ENCODE peak calls at places on chromosomes 6 and 20, in four cellular contexts. One of them, this sample, is unnamed. For H3K4me1, the result is how much of the 10 kb centered on the place peaks cover.

GRCh38 chr20:56957737-56958553 is 308.5 kb downstream of the BMP7 start:
- DNase-seq in IMR-90: no peak
- DNase-seq in GM23248: no peak
- DNase-seq in neural progenitor cell: peak
- DNase-seq in this sample: peak

GRCh38 chr6:52027699-52028098 is 59.7 kb downstream of the PKHD1 start:
- DNase-seq in IMR-90: no peak
- DNase-seq in GM23248: no peak
- DNase-seq in neural progenitor cell: no peak
- DNase-seq in this sample: no peak

GRCh38 chr6:52399511-52400315 is 20.4 kb upstream of the EFHC1 start:
- DNase-seq in IMR-90: peak
- DNase-seq in GM23248: peak
- DNase-seq in neural progenitor cell: peak
- DNase-seq in this sample: peak

GRCh38 chr6:136351518-136352106 is 62.0 kb upstream of the BCLAF1 start:
- DNase-seq in IMR-90: no peak
- DNase-seq in GM23248: no peak
- DNase-seq in neural progenitor cell: peak
- DNase-seq in this sample: no peak

GRCh38 chr20:62799036-62799435 is 2.8 kb downstream of the MRGBP start:
- DNase-seq in IMR-90: no peak
- DNase-seq in GM23248: no peak
- DNase-seq in neural progenitor cell: no peak
- DNase-seq in this sample: no peak

GRCh38 chr6:51209651-51210050 is 391.0 kb downstream of the TFAP2B start:
- DNase-seq in IMR-90: no peak
- DNase-seq in GM23248: no peak
- DNase-seq in neural progenitor cell: no peak
- DNase-seq in this sample: peak

GRCh38 chr6:161188547-161189465 is 85.1 kb downstream of the AGPAT4 start:
- DNase-seq in IMR-90: no peak
- DNase-seq in GM23248: no peak
- DNase-seq in neural progenitor cell: no peak
- DNase-seq in this sample: no peak

GRCh38 chr20:53889411-53890148 is 180.8 kb downstream of the BCAS1 start:
- DNase-seq in IMR-90: no peak
- DNase-seq in GM23248: no peak
- DNase-seq in neural progenitor cell: no peak
- DNase-seq in this sample: no peak

GRCh38 chr20:59733326-59733725 is 129.0 kb downstream of the PHACTR3 start:
- DNase-seq in IMR-90: no peak
- DNase-seq in GM23248: no peak
- DNase-seq in neural progenitor cell: no peak
- DNase-seq in this sample: no peak

GRCh38 chr6:53701333-53702073 is 35.9 kb upstream of the KLHL31 start:
- DNase-seq in IMR-90: no peak
- DNase-seq in GM23248: no peak
- DNase-seq in neural progenitor cell: no peak
- DNase-seq in this sample: no peak

GRCh38 chr6:71289039-71289801 is 609 bp downstream of the OGFRL1 start:
- DNase-seq in IMR-90: no peak
- DNase-seq in GM23248: peak
- DNase-seq in neural progenitor cell: peak
- DNase-seq in this sample: peak

GRCh38 chr20:2405693-2406065 is 25.0 kb downstream of the TGM6 start:
- DNase-seq in IMR-90: no peak
- DNase-seq in GM23248: no peak
- DNase-seq in neural progenitor cell: no peak
- DNase-seq in this sample: no peak

GRCh38 chr6:22288721-22289120 is 8.1 kb downstream of the PRL start:
- DNase-seq in IMR-90: no peak
- DNase-seq in GM23248: no peak
- DNase-seq in neural progenitor cell: no peak
- DNase-seq in this sample: no peak
- H3K9ac ChIP-seq in IMR-90: no peak
- H3K9ac ChIP-seq in GM23248: no peak
- H3K9ac ChIP-seq in neural progenitor cell: no peak
- H3K9ac ChIP-seq in this sample: no peak

GRCh38 chr20:20692587-20692986 is 19.9 kb downstream of the RALGAPA2 start:
- DNase-seq in IMR-90: no peak
- DNase-seq in GM23248: no peak
- DNase-seq in neural progenitor cell: no peak
- DNase-seq in this sample: no peak
- H3K27ac ChIP-seq in IMR-90: no peak
- H3K27ac ChIP-seq in GM23248: no peak
- H3K27ac ChIP-seq in neural progenitor cell: no peak
- H3K27ac ChIP-seq in this sample: no peak

DNA sequence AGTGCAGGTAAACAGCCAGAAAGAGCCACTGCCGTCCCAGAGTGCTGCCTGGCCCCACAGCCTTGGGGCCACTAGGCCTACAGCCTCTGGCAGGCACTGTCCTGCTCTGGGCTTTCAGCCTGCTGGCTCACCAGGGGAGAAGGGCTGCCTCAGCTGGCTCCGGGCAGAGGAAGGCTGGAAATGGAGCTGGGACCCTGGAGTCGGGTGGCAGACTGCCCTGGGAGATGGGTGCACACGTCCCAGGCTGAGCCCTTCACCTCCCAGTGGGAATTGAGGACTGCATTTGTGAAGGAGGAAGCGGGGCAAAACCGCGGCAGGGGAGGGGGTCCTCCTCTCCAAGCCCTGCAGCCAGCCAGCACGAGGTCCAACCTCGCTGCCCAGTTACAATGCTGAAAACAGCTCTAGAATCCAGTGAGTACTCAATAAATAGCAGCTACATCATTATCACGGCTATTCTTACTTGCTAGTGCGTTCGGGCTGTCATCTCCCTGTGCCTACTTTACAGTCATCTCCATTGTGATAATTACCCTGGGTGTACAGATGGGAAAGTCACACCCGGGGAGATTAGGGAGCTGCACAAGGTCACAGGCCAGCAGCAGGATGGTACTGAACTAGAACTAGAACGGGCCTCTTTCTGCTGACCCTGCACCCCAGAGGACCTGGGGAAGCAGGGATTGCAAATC is 13.1 kb downstream of the ACSS1 start:
- DNase-seq in IMR-90: no peak
- DNase-seq in GM23248: no peak
- DNase-seq in neural progenitor cell: no peak
- DNase-seq in this sample: no peak
- H3K4me1 ChIP-seq in IMR-90: under half
- H3K4me1 ChIP-seq in GM23248: under half
- H3K4me1 ChIP-seq in neural progenitor cell: under half
- H3K4me1 ChIP-seq in this sample: under half

GRCh38 chr6:3739311-3739897 is 12.1 kb downstream of the PXDC1 start:
- DNase-seq in IMR-90: no peak
- DNase-seq in GM23248: no peak
- DNase-seq in neural progenitor cell: no peak
- DNase-seq in this sample: no peak
- H3K9ac ChIP-seq in IMR-90: peak
- H3K9ac ChIP-seq in GM23248: peak
- H3K9ac ChIP-seq in neural progenitor cell: no peak
- H3K9ac ChIP-seq in this sample: no peak

DNA sequence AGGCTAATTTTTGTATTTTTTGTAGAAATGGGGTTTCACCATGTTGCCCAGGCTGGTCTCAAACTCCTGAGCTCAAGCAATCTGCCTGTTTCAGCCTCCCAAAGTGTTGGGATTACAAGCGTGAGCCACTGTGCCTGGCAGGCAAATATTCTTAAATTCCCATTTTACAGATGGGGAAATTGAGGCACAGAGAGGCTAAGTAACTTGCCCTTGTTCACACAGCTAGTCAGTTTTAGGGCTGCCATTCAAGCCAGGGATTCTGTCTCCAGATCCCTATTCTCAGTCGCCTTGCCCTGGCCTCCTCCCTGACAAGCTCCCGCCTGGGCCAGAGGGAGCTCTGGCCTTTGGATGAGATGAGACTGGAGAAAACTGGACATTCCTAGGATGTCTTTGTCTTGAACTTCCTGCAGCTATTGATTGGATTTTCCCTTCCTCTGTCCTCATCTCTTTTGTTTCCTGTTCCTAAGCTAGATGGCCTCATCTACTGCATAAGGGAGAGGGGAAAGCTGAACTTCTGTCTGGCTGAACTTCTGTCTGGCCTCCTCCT is 90.5 kb downstream of the NDUFAF5 start:
- DNase-seq in IMR-90: no peak
- DNase-seq in GM23248: no peak
- DNase-seq in neural progenitor cell: peak
- DNase-seq in this sample: no peak
- H3K27ac ChIP-seq in IMR-90: no peak
- H3K27ac ChIP-seq in GM23248: no peak
- H3K27ac ChIP-seq in neural progenitor cell: no peak
- H3K27ac ChIP-seq in this sample: no peak

GRCh38 chr20:10077886-10078285 is 43.1 kb downstream of the ANKEF1 start:
- DNase-seq in IMR-90: no peak
- DNase-seq in GM23248: no peak
- DNase-seq in neural progenitor cell: no peak
- DNase-seq in this sample: no peak
- H3K4me1 ChIP-seq in IMR-90: under half
- H3K4me1 ChIP-seq in GM23248: under half
- H3K4me1 ChIP-seq in neural progenitor cell: under half
- H3K4me1 ChIP-seq in this sample: under half

GRCh38 chr20:39659010-39659409 is 696.9 kb downstream of the DHX35 start:
- DNase-seq in IMR-90: no peak
- DNase-seq in GM23248: no peak
- DNase-seq in neural progenitor cell: no peak
- DNase-seq in this sample: no peak

GRCh38 chr20:39660251-39660650 is 698.1 kb downstream of the DHX35 start:
- DNase-seq in IMR-90: no peak
- DNase-seq in GM23248: peak
- DNase-seq in neural progenitor cell: no peak
- DNase-seq in this sample: no peak

GRCh38 chr20:39661833-39662232 is 699.7 kb downstream of the DHX35 start:
- DNase-seq in IMR-90: no peak
- DNase-seq in GM23248: peak
- DNase-seq in neural progenitor cell: no peak
- DNase-seq in this sample: no peak

GRCh38 chr20:39660965-39661364 is 698.8 kb downstream of the DHX35 start:
- DNase-seq in IMR-90: no peak
- DNase-seq in GM23248: peak
- DNase-seq in neural progenitor cell: no peak
- DNase-seq in this sample: no peak
- H3K9ac ChIP-seq in IMR-90: no peak
- H3K9ac ChIP-seq in GM23248: no peak
- H3K9ac ChIP-seq in neural progenitor cell: no peak
- H3K9ac ChIP-seq in this sample: no peak